ENCODE peak calls at places on chromosomes 1 and 21, in seven cellular contexts. One of them, this sample, is unnamed.

GRCh38 chr1:153742411-153743142 is 14.7 kb downstream of the INTS3 start:
- DNase-seq in foreskin keratinocyte: peak
- DNase-seq in prostate gland: no peak
- DNase-seq in RWPE1: no peak
- DNase-seq in adrenal gland: peak
- DNase-seq in mammary epithelial cell: no peak
- DNase-seq in substantia nigra: no peak
- DNase-seq in this sample: no peak

GRCh38 chr1:48676376-48676775 is 100.3 kb downstream of the BEND5 start:
- DNase-seq in foreskin keratinocyte: no peak
- DNase-seq in prostate gland: no peak
- DNase-seq in RWPE1: no peak
- DNase-seq in adrenal gland: no peak
- DNase-seq in mammary epithelial cell: no peak
- DNase-seq in substantia nigra: no peak
- DNase-seq in this sample: no peak

GRCh38 chr1:170660874-170661645 is 2.9 kb upstream of the PRRX1 start:
- DNase-seq in foreskin keratinocyte: no peak
- DNase-seq in prostate gland: no peak
- DNase-seq in RWPE1: no peak
- DNase-seq in adrenal gland: no peak
- DNase-seq in mammary epithelial cell: no peak
- DNase-seq in substantia nigra: no peak
- DNase-seq in this sample: no peak

GRCh38 chr1:114700026-114700600 is 4.8 kb upstream of the AMPD1 start:
- DNase-seq in foreskin keratinocyte: peak
- DNase-seq in prostate gland: no peak
- DNase-seq in RWPE1: no peak
- DNase-seq in adrenal gland: no peak
- DNase-seq in mammary epithelial cell: no peak
- DNase-seq in substantia nigra: no peak
- DNase-seq in this sample: no peak

GRCh38 chr1:119139393-119139792 is 1.1 kb downstream of the WARS2 start:
- DNase-seq in foreskin keratinocyte: no peak
- DNase-seq in prostate gland: no peak
- DNase-seq in RWPE1: no peak
- DNase-seq in adrenal gland: no peak
- DNase-seq in mammary epithelial cell: no peak
- DNase-seq in substantia nigra: no peak
- DNase-seq in this sample: no peak

GRCh38 chr1:234125283-234125682 is 220.8 kb downstream of the SLC35F3 start:
- DNase-seq in foreskin keratinocyte: peak
- DNase-seq in prostate gland: no peak
- DNase-seq in RWPE1: no peak
- DNase-seq in adrenal gland: peak
- DNase-seq in mammary epithelial cell: peak
- DNase-seq in substantia nigra: no peak
- DNase-seq in this sample: no peak

GRCh38 chr21:45075606-45076244 is 1.3 kb downstream of the ADARB1 start:
- DNase-seq in foreskin keratinocyte: no peak
- DNase-seq in prostate gland: no peak
- DNase-seq in RWPE1: no peak
- DNase-seq in adrenal gland: no peak
- DNase-seq in mammary epithelial cell: no peak
- DNase-seq in substantia nigra: no peak
- DNase-seq in this sample: no peak

GRCh38 chr1:36924282-36924791 is 110.0 kb downstream of the GRIK3 start:
- DNase-seq in foreskin keratinocyte: peak
- DNase-seq in prostate gland: peak
- DNase-seq in RWPE1: peak
- DNase-seq in adrenal gland: peak
- DNase-seq in mammary epithelial cell: peak
- DNase-seq in substantia nigra: no peak
- DNase-seq in this sample: peak

GRCh38 chr1:34825455-34826081 is 32.8 kb downstream of the GJA4 start:
- DNase-seq in foreskin keratinocyte: no peak
- DNase-seq in prostate gland: no peak
- DNase-seq in RWPE1: no peak
- DNase-seq in adrenal gland: no peak
- DNase-seq in mammary epithelial cell: no peak
- DNase-seq in substantia nigra: no peak
- DNase-seq in this sample: no peak

GRCh38 chr21:43352138-43352537 is 74.8 kb downstream of the SIK1 start:
- DNase-seq in foreskin keratinocyte: no peak
- DNase-seq in prostate gland: no peak
- DNase-seq in RWPE1: no peak
- DNase-seq in adrenal gland: no peak
- DNase-seq in mammary epithelial cell: no peak
- DNase-seq in substantia nigra: no peak
- DNase-seq in this sample: no peak

GRCh38 chr1:27368872-27369703 is 2.3 kb upstream of the MAP3K6 start:
- DNase-seq in foreskin keratinocyte: no peak
- DNase-seq in prostate gland: no peak
- DNase-seq in RWPE1: no peak
- DNase-seq in adrenal gland: no peak
- DNase-seq in mammary epithelial cell: no peak
- DNase-seq in substantia nigra: no peak
- DNase-seq in this sample: no peak

GRCh38 chr1:68600049-68600661 is 103.3 kb upstream of the DEPDC1 start:
- DNase-seq in foreskin keratinocyte: peak
- DNase-seq in prostate gland: no peak
- DNase-seq in RWPE1: peak
- DNase-seq in adrenal gland: no peak
- DNase-seq in mammary epithelial cell: peak
- DNase-seq in substantia nigra: no peak
- DNase-seq in this sample: no peak

GRCh38 chr21:44594406-44594916 is 2.2 kb upstream of the KRTAP10-6 start:
- DNase-seq in foreskin keratinocyte: no peak
- DNase-seq in prostate gland: no peak
- DNase-seq in RWPE1: no peak
- DNase-seq in adrenal gland: no peak
- DNase-seq in mammary epithelial cell: no peak
- DNase-seq in substantia nigra: no peak
- DNase-seq in this sample: no peak

GRCh38 chr1:211711313-211711712 is 35.9 kb upstream of the NEK2 start:
- DNase-seq in foreskin keratinocyte: no peak
- DNase-seq in prostate gland: no peak
- DNase-seq in RWPE1: no peak
- DNase-seq in adrenal gland: no peak
- DNase-seq in mammary epithelial cell: no peak
- DNase-seq in substantia nigra: no peak
- DNase-seq in this sample: no peak

GRCh38 chr1:51472349-51472748 is 46.7 kb downstream of the EPS15 start:
- DNase-seq in foreskin keratinocyte: no peak
- DNase-seq in prostate gland: no peak
- DNase-seq in RWPE1: no peak
- DNase-seq in adrenal gland: no peak
- DNase-seq in mammary epithelial cell: no peak
- DNase-seq in substantia nigra: no peak
- DNase-seq in this sample: no peak
- H3K27ac ChIP-seq in foreskin keratinocyte: no peak
- H3K27ac ChIP-seq in prostate gland: no peak
- H3K27ac ChIP-seq in RWPE1: no peak
- H3K27ac ChIP-seq in adrenal gland: peak
- H3K27ac ChIP-seq in mammary epithelial cell: no peak
- H3K27ac ChIP-seq in substantia nigra: no peak
- H3K27ac ChIP-seq in this sample: no peak

DNA sequence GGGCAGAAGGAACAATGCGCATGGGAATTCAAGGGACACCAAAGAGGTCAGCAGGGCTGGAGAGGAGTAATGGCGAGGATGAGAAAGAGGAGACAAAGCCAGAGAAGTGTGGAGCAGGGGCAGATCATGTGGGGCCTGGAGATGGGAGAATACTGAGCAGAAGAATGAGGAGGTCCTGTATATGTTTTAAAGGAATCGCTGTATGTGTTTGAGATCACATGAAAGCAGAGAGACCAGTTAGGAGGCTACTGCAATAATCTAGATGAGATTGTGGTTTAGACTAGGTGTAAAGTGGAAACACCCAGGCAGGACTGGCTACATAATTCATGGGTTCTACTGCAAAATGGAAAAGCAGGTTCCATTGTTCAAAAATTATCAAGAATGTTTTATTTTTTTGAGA is 33.3 kb upstream of the SLC30A10 start:
- DNase-seq in foreskin keratinocyte: no peak
- DNase-seq in prostate gland: no peak
- DNase-seq in RWPE1: no peak
- DNase-seq in adrenal gland: no peak
- DNase-seq in mammary epithelial cell: no peak
- DNase-seq in substantia nigra: no peak
- DNase-seq in this sample: no peak
- H3K27ac ChIP-seq in foreskin keratinocyte: no peak
- H3K27ac ChIP-seq in prostate gland: no peak
- H3K27ac ChIP-seq in RWPE1: no peak
- H3K27ac ChIP-seq in adrenal gland: no peak
- H3K27ac ChIP-seq in mammary epithelial cell: no peak
- H3K27ac ChIP-seq in substantia nigra: no peak
- H3K27ac ChIP-seq in this sample: no peak

GRCh38 chr1:55069280-55069679 is 29.9 kb downstream of the PCSK9 start:
- DNase-seq in foreskin keratinocyte: no peak
- DNase-seq in prostate gland: no peak
- DNase-seq in RWPE1: no peak
- DNase-seq in adrenal gland: no peak
- DNase-seq in mammary epithelial cell: no peak
- DNase-seq in substantia nigra: no peak
- DNase-seq in this sample: no peak
- H3K27ac ChIP-seq in foreskin keratinocyte: no peak
- H3K27ac ChIP-seq in prostate gland: no peak
- H3K27ac ChIP-seq in RWPE1: peak
- H3K27ac ChIP-seq in adrenal gland: no peak
- H3K27ac ChIP-seq in mammary epithelial cell: no peak
- H3K27ac ChIP-seq in substantia nigra: no peak
- H3K27ac ChIP-seq in this sample: no peak

DNA sequence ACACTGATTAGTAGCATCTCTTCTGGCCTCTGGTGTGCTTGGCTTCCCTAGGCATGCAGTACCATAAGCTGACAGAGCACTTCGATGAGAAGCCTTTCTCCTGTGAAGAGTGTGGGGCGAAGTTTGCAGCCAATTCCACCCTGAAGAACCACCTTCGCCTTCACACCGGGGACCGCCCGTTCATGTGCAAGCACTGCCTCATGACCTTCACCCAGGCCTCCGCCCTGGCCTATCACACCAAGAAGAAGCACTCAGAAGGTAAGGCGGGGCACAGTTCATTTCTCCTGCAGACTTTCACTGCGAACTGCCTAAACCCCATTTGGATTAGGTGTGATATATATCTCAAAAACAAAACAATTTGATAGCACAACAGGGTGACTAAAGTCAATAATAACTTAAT is 50.4 kb upstream of the EPHA8 start:
- DNase-seq in foreskin keratinocyte: no peak
- DNase-seq in prostate gland: no peak
- DNase-seq in RWPE1: no peak
- DNase-seq in adrenal gland: no peak
- DNase-seq in mammary epithelial cell: no peak
- DNase-seq in substantia nigra: no peak
- DNase-seq in this sample: no peak
- H3K27ac ChIP-seq in foreskin keratinocyte: no peak
- H3K27ac ChIP-seq in prostate gland: no peak
- H3K27ac ChIP-seq in RWPE1: no peak
- H3K27ac ChIP-seq in adrenal gland: no peak
- H3K27ac ChIP-seq in mammary epithelial cell: no peak
- H3K27ac ChIP-seq in substantia nigra: no peak
- H3K27ac ChIP-seq in this sample: no peak

GRCh38 chr1:229005097-229005496 is 265.8 kb upstream of the RAB4A start:
- DNase-seq in foreskin keratinocyte: no peak
- DNase-seq in prostate gland: no peak
- DNase-seq in RWPE1: no peak
- DNase-seq in adrenal gland: no peak
- DNase-seq in mammary epithelial cell: no peak
- DNase-seq in substantia nigra: no peak
- DNase-seq in this sample: no peak

GRCh38 chr1:229007167-229007566 is 263.7 kb upstream of the RAB4A start:
- DNase-seq in foreskin keratinocyte: no peak
- DNase-seq in prostate gland: no peak
- DNase-seq in RWPE1: no peak
- DNase-seq in adrenal gland: no peak
- DNase-seq in mammary epithelial cell: no peak
- DNase-seq in substantia nigra: no peak
- DNase-seq in this sample: no peak

GRCh38 chr1:229005556-229005955 is 265.4 kb upstream of the RAB4A start:
- DNase-seq in foreskin keratinocyte: no peak
- DNase-seq in prostate gland: no peak
- DNase-seq in RWPE1: no peak
- DNase-seq in adrenal gland: no peak
- DNase-seq in mammary epithelial cell: no peak
- DNase-seq in substantia nigra: no peak
- DNase-seq in this sample: no peak

GRCh38 chr1:229006121-229006870 is 264.6 kb upstream of the RAB4A start:
- DNase-seq in foreskin keratinocyte: no peak
- DNase-seq in prostate gland: no peak
- DNase-seq in RWPE1: peak
- DNase-seq in adrenal gland: no peak
- DNase-seq in mammary epithelial cell: no peak
- DNase-seq in substantia nigra: no peak
- DNase-seq in this sample: no peak

GRCh38 chr1:229007701-229008100 is 263.2 kb upstream of the RAB4A start:
- DNase-seq in foreskin keratinocyte: no peak
- DNase-seq in prostate gland: no peak
- DNase-seq in RWPE1: no peak
- DNase-seq in adrenal gland: no peak
- DNase-seq in mammary epithelial cell: no peak
- DNase-seq in substantia nigra: no peak
- DNase-seq in this sample: no peak
- H3K27ac ChIP-seq in foreskin keratinocyte: no peak
- H3K27ac ChIP-seq in prostate gland: no peak
- H3K27ac ChIP-seq in RWPE1: no peak
- H3K27ac ChIP-seq in adrenal gland: no peak
- H3K27ac ChIP-seq in mammary epithelial cell: no peak
- H3K27ac ChIP-seq in substantia nigra: no peak
- H3K27ac ChIP-seq in this sample: no peak

DNA sequence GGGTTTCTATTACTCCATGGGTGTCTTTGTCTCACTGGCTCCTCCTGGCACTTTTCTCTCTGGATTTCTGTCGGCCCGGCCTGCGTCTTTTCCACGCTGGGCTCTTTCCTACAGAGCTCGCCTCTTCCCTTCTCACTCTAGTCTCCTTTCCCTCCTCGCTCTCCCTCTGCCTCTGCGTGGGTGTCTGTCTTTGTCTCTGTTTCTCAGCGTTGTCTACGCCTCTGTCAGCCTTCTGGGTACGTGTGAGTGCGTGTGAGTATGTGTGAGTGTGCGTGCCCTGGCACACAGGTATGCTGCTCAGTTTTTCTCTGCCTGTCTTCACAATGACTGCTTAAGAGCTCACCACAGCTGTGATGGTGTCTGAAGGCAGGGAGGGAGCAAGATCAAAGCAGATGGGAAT is 77.7 kb downstream of the KIRREL1 start:
- DNase-seq in foreskin keratinocyte: peak
- DNase-seq in prostate gland: no peak
- DNase-seq in RWPE1: no peak
- DNase-seq in adrenal gland: no peak
- DNase-seq in mammary epithelial cell: no peak
- DNase-seq in substantia nigra: no peak
- DNase-seq in this sample: no peak
- H3K27ac ChIP-seq in foreskin keratinocyte: no peak
- H3K27ac ChIP-seq in prostate gland: no peak
- H3K27ac ChIP-seq in RWPE1: peak
- H3K27ac ChIP-seq in adrenal gland: no peak
- H3K27ac ChIP-seq in mammary epithelial cell: no peak
- H3K27ac ChIP-seq in substantia nigra: no peak
- H3K27ac ChIP-seq in this sample: no peak